ENCODE peak calls at places on chromosomes 11 and 22, in ten cellular contexts. One of them, this sample, is unnamed.

GRCh38 chr11:69913591-69914285 is 94.5 kb upstream of the FGF3 start:
- DNase-seq in Calu3: no peak
- DNase-seq in GM06990: no peak
- DNase-seq in HFF-Myc: no peak
- DNase-seq in pancreas: peak; percentile 50
- DNase-seq in progenitor cell of endocrine pancreas: no peak
- DNase-seq in mammary epithelial cell: no peak
- DNase-seq in fibroblast of villous mesenchyme: no peak
- DNase-seq in right atrium auricular region: no peak
- DNase-seq in fibroblast of pulmonary artery: no peak
- DNase-seq in this sample: no peak

GRCh38 chr11:64339754-64340408 is at the start of gene CCDC88B:
- DNase-seq in right atrium auricular region: no peak
- DNase-seq in progenitor cell of endocrine pancreas: no peak
- DNase-seq in fibroblast of villous mesenchyme: no peak
- DNase-seq in pancreas: no peak
- DNase-seq in GM06990: peak; percentile 83
- DNase-seq in mammary epithelial cell: no peak
- DNase-seq in HFF-Myc: no peak
- DNase-seq in fibroblast of pulmonary artery: no peak
- DNase-seq in Calu3: no peak
- DNase-seq in this sample: no peak

GRCh38 chr11:16925495-16926065 is 88.6 kb downstream of the PLEKHA7 start:
- DNase-seq in HFF-Myc: no peak
- DNase-seq in fibroblast of villous mesenchyme: peak; percentile 30
- DNase-seq in GM06990: peak; percentile 29
- DNase-seq in Calu3: peak; percentile 70
- DNase-seq in progenitor cell of endocrine pancreas: peak; percentile 48
- DNase-seq in mammary epithelial cell: peak; percentile 75
- DNase-seq in pancreas: peak; percentile 82
- DNase-seq in fibroblast of pulmonary artery: peak; percentile 25
- DNase-seq in right atrium auricular region: no peak
- DNase-seq in this sample: no peak

GRCh38 chr11:72924568-72925190 is 110.5 kb downstream of the ATG16L2 start:
- DNase-seq in fibroblast of pulmonary artery: peak; percentile 76
- DNase-seq in HFF-Myc: no peak
- DNase-seq in pancreas: no peak
- DNase-seq in mammary epithelial cell: peak; percentile 21
- DNase-seq in GM06990: no peak
- DNase-seq in fibroblast of villous mesenchyme: peak; percentile 72
- DNase-seq in progenitor cell of endocrine pancreas: no peak
- DNase-seq in right atrium auricular region: no peak
- DNase-seq in Calu3: no peak
- DNase-seq in this sample: peak; percentile 31

GRCh38 chr22:21936151-21936778 is 16.4 kb downstream of the PPM1F start:
- DNase-seq in fibroblast of villous mesenchyme: no peak
- DNase-seq in mammary epithelial cell: no peak
- DNase-seq in progenitor cell of endocrine pancreas: no peak
- DNase-seq in Calu3: no peak
- DNase-seq in right atrium auricular region: peak; percentile 70
- DNase-seq in fibroblast of pulmonary artery: no peak
- DNase-seq in pancreas: no peak
- DNase-seq in GM06990: no peak
- DNase-seq in HFF-Myc: no peak
- DNase-seq in this sample: no peak

GRCh38 chr22:50469377-50470305 is 5.2 kb downstream of the SBF1 start:
- DNase-seq in fibroblast of pulmonary artery: peak; percentile 15
- DNase-seq in fibroblast of villous mesenchyme: peak; percentile 31
- DNase-seq in pancreas: no peak
- DNase-seq in progenitor cell of endocrine pancreas: no peak
- DNase-seq in mammary epithelial cell: peak; percentile 84
- DNase-seq in GM06990: peak; percentile 94
- DNase-seq in Calu3: peak; percentile 94
- DNase-seq in right atrium auricular region: no peak
- DNase-seq in HFF-Myc: peak; percentile 25
- DNase-seq in this sample: no peak

GRCh38 chr11:106466441-106467190 is 389.2 kb downstream of the AASDHPPT start:
- DNase-seq in right atrium auricular region: no peak
- DNase-seq in HFF-Myc: no peak
- DNase-seq in mammary epithelial cell: no peak
- DNase-seq in Calu3: no peak
- DNase-seq in pancreas: no peak
- DNase-seq in progenitor cell of endocrine pancreas: no peak
- DNase-seq in fibroblast of pulmonary artery: peak; percentile 75
- DNase-seq in fibroblast of villous mesenchyme: peak; percentile 88
- DNase-seq in GM06990: no peak
- DNase-seq in this sample: peak; percentile 42

GRCh38 chr22:45316796-45317526 is 7.2 kb downstream of the FAM118A start:
- DNase-seq in progenitor cell of endocrine pancreas: no peak
- DNase-seq in fibroblast of pulmonary artery: no peak
- DNase-seq in Calu3: no peak
- DNase-seq in fibroblast of villous mesenchyme: peak; percentile 18
- DNase-seq in mammary epithelial cell: no peak
- DNase-seq in right atrium auricular region: no peak
- DNase-seq in pancreas: no peak
- DNase-seq in GM06990: no peak
- DNase-seq in HFF-Myc: no peak
- DNase-seq in this sample: no peak

GRCh38 chr11:17734418-17734911 is at the start of gene KCNC1:
- DNase-seq in HFF-Myc: no peak
- DNase-seq in right atrium auricular region: no peak
- DNase-seq in fibroblast of pulmonary artery: peak; percentile 33
- DNase-seq in progenitor cell of endocrine pancreas: peak; percentile 41
- DNase-seq in pancreas: peak; percentile 76
- DNase-seq in GM06990: no peak
- DNase-seq in Calu3: peak; percentile 37
- DNase-seq in fibroblast of villous mesenchyme: peak; percentile 30
- DNase-seq in mammary epithelial cell: no peak
- DNase-seq in this sample: no peak

GRCh38 chr22:37674951-37675929 is at the start of gene LGALS1:
- DNase-seq in GM06990: peak; percentile 86
- DNase-seq in fibroblast of villous mesenchyme: peak; percentile 99
- DNase-seq in mammary epithelial cell: peak; percentile 96
- DNase-seq in HFF-Myc: peak; percentile 93
- DNase-seq in progenitor cell of endocrine pancreas: no peak
- DNase-seq in right atrium auricular region: peak; percentile 98
- DNase-seq in pancreas: peak; percentile 94
- DNase-seq in fibroblast of pulmonary artery: peak; percentile 97
- DNase-seq in Calu3: peak; percentile 92
- DNase-seq in this sample: peak; percentile 98

GRCh38 chr11:27120211-27120610 is 79.6 kb downstream of the BBOX1 start:
- DNase-seq in progenitor cell of endocrine pancreas: no peak
- DNase-seq in right atrium auricular region: no peak
- DNase-seq in HFF-Myc: no peak
- DNase-seq in GM06990: no peak
- DNase-seq in fibroblast of villous mesenchyme: no peak
- DNase-seq in pancreas: no peak
- DNase-seq in mammary epithelial cell: peak; percentile 19
- DNase-seq in fibroblast of pulmonary artery: no peak
- DNase-seq in Calu3: no peak
- DNase-seq in this sample: peak; percentile 9

GRCh38 chr11:27119396-27119795 is 78.8 kb downstream of the BBOX1 start:
- DNase-seq in mammary epithelial cell: no peak
- DNase-seq in GM06990: no peak
- DNase-seq in HFF-Myc: no peak
- DNase-seq in Calu3: no peak
- DNase-seq in pancreas: no peak
- DNase-seq in fibroblast of villous mesenchyme: no peak
- DNase-seq in progenitor cell of endocrine pancreas: no peak
- DNase-seq in right atrium auricular region: no peak
- DNase-seq in fibroblast of pulmonary artery: no peak
- DNase-seq in this sample: no peak

DNA sequence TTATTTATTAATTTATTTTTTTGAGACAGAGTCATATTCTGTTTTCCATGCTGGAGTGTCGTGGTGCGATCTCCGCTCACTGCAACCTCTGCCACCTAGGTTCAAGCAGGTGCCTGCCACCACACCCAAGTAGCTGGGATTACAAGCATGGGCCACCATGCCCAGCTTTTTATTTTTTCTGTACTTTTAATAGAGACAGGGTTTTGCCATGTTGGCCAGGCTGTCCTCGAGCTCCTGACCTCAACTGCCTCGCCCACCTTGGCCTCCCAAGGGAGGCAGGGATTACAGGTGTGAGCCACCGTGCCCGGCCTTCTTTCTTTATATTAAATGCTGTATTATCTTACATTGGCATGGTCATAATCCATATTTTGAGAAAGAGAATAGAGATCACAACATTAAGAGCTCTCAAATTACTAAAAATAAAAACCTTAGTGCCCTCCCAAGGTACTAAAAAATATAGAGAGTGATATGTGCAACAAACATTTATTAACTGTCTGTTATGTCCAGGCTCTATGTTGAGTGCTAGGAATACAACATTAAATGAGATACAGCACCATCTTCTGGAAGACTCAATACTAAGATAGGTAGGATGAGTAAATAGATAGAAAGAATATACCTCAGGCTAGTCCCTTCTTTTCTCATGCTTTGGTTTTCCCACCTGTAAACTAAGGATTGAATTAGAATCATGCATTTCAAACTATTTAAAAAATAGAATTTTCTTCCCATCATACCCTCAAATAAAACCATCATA is 84.1 kb downstream of the BBOX1 start:
- DNase-seq in fibroblast of villous mesenchyme: peak; percentile 57
- DNase-seq in right atrium auricular region: no peak
- DNase-seq in Calu3: no peak
- DNase-seq in fibroblast of pulmonary artery: peak; percentile 64
- DNase-seq in HFF-Myc: no peak
- DNase-seq in progenitor cell of endocrine pancreas: no peak
- DNase-seq in mammary epithelial cell: peak; percentile 29
- DNase-seq in pancreas: no peak
- DNase-seq in GM06990: no peak
- DNase-seq in this sample: peak; percentile 51
- TF ChIP-seq CTCF in fibroblast of villous mesenchyme: peak; percentile 37
- TF ChIP-seq CTCF in right atrium auricular region: peak; percentile 31
- TF ChIP-seq CTCF in Calu3: no peak
- TF ChIP-seq CTCF in fibroblast of pulmonary artery: peak; percentile 35
- TF ChIP-seq CTCF in HFF-Myc: peak; percentile 5
- TF ChIP-seq CTCF in progenitor cell of endocrine pancreas: no peak
- TF ChIP-seq CTCF in mammary epithelial cell: peak; percentile 47
- TF ChIP-seq CTCF in pancreas: no peak
- TF ChIP-seq CTCF in GM06990: peak; percentile 2
- TF ChIP-seq CTCF in this sample: peak; percentile 70

GRCh38 chr11:120945042-120945441 is 78.9 kb upstream of the TBCEL start:
- DNase-seq in GM06990: no peak
- DNase-seq in Calu3: no peak
- DNase-seq in fibroblast of pulmonary artery: no peak
- DNase-seq in pancreas: no peak
- DNase-seq in progenitor cell of endocrine pancreas: no peak
- DNase-seq in right atrium auricular region: no peak
- DNase-seq in fibroblast of villous mesenchyme: no peak
- DNase-seq in HFF-Myc: no peak
- DNase-seq in mammary epithelial cell: no peak
- DNase-seq in this sample: no peak
- TF ChIP-seq CTCF in GM06990: peak; percentile 34
- TF ChIP-seq CTCF in Calu3: no peak
- TF ChIP-seq CTCF in fibroblast of pulmonary artery: peak; percentile 19
- TF ChIP-seq CTCF in pancreas: no peak
- TF ChIP-seq CTCF in progenitor cell of endocrine pancreas: no peak
- TF ChIP-seq CTCF in right atrium auricular region: no peak
- TF ChIP-seq CTCF in fibroblast of villous mesenchyme: peak; percentile 28
- TF ChIP-seq CTCF in HFF-Myc: peak; percentile 32
- TF ChIP-seq CTCF in mammary epithelial cell: peak; percentile 33
- TF ChIP-seq CTCF in this sample: peak; percentile 43

GRCh38 chr11:13699870-13700269 is 31.4 kb downstream of the FAR1 start:
- DNase-seq in fibroblast of pulmonary artery: no peak
- DNase-seq in right atrium auricular region: no peak
- DNase-seq in fibroblast of villous mesenchyme: no peak
- DNase-seq in GM06990: no peak
- DNase-seq in HFF-Myc: no peak
- DNase-seq in Calu3: no peak
- DNase-seq in progenitor cell of endocrine pancreas: no peak
- DNase-seq in pancreas: no peak
- DNase-seq in mammary epithelial cell: no peak
- DNase-seq in this sample: no peak

GRCh38 chr11:13702071-13702470 is 33.6 kb downstream of the FAR1 start:
- DNase-seq in mammary epithelial cell: no peak
- DNase-seq in progenitor cell of endocrine pancreas: no peak
- DNase-seq in right atrium auricular region: no peak
- DNase-seq in fibroblast of pulmonary artery: no peak
- DNase-seq in fibroblast of villous mesenchyme: no peak
- DNase-seq in GM06990: no peak
- DNase-seq in pancreas: no peak
- DNase-seq in HFF-Myc: no peak
- DNase-seq in Calu3: no peak
- DNase-seq in this sample: no peak

GRCh38 chr11:13699041-13699440 is 30.6 kb downstream of the FAR1 start:
- DNase-seq in pancreas: no peak
- DNase-seq in Calu3: no peak
- DNase-seq in progenitor cell of endocrine pancreas: no peak
- DNase-seq in GM06990: no peak
- DNase-seq in mammary epithelial cell: no peak
- DNase-seq in right atrium auricular region: no peak
- DNase-seq in fibroblast of villous mesenchyme: no peak
- DNase-seq in HFF-Myc: no peak
- DNase-seq in fibroblast of pulmonary artery: no peak
- DNase-seq in this sample: no peak

GRCh38 chr11:13698147-13698546 is 29.7 kb downstream of the FAR1 start:
- DNase-seq in progenitor cell of endocrine pancreas: no peak
- DNase-seq in Calu3: no peak
- DNase-seq in mammary epithelial cell: no peak
- DNase-seq in fibroblast of pulmonary artery: no peak
- DNase-seq in right atrium auricular region: no peak
- DNase-seq in GM06990: no peak
- DNase-seq in fibroblast of villous mesenchyme: no peak
- DNase-seq in pancreas: no peak
- DNase-seq in HFF-Myc: no peak
- DNase-seq in this sample: no peak

DNA sequence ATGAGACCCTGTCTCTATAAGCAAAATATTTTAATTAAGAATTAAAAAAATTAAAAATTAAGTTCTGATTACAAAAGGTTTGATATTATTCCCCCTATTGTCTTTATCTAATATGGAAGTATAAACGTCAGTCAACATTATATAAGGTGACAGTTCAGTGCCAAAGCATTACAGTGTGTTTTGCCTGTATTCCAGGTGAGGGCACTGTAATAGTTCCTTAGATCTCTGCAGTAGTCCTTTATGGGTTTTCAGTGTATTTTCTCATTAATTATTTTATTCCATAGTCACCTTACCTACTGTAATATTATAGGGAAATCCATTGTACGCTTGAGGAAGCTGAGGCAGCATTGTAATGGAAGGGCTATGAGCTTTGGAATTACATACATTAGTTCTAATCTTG is 33.0 kb downstream of the FAR1 start:
- DNase-seq in pancreas: no peak
- DNase-seq in right atrium auricular region: no peak
- DNase-seq in fibroblast of villous mesenchyme: no peak
- DNase-seq in fibroblast of pulmonary artery: no peak
- DNase-seq in progenitor cell of endocrine pancreas: no peak
- DNase-seq in mammary epithelial cell: no peak
- DNase-seq in GM06990: no peak
- DNase-seq in HFF-Myc: no peak
- DNase-seq in Calu3: no peak
- DNase-seq in this sample: no peak
- TF ChIP-seq CTCF in pancreas: no peak
- TF ChIP-seq CTCF in right atrium auricular region: no peak
- TF ChIP-seq CTCF in fibroblast of villous mesenchyme: no peak
- TF ChIP-seq CTCF in fibroblast of pulmonary artery: no peak
- TF ChIP-seq CTCF in progenitor cell of endocrine pancreas: no peak
- TF ChIP-seq CTCF in mammary epithelial cell: no peak
- TF ChIP-seq CTCF in GM06990: no peak
- TF ChIP-seq CTCF in HFF-Myc: no peak
- TF ChIP-seq CTCF in Calu3: no peak
- TF ChIP-seq CTCF in this sample: no peak

GRCh38 chr11:110571286-110571685 is 141.0 kb downstream of the ARHGAP20 start:
- DNase-seq in progenitor cell of endocrine pancreas: no peak
- DNase-seq in Calu3: no peak
- DNase-seq in pancreas: no peak
- DNase-seq in fibroblast of pulmonary artery: no peak
- DNase-seq in right atrium auricular region: no peak
- DNase-seq in mammary epithelial cell: no peak
- DNase-seq in fibroblast of villous mesenchyme: peak; percentile 83
- DNase-seq in HFF-Myc: no peak
- DNase-seq in GM06990: no peak
- DNase-seq in this sample: no peak
- TF ChIP-seq CTCF in progenitor cell of endocrine pancreas: no peak
- TF ChIP-seq CTCF in Calu3: no peak
- TF ChIP-seq CTCF in pancreas: no peak
- TF ChIP-seq CTCF in fibroblast of pulmonary artery: no peak
- TF ChIP-seq CTCF in right atrium auricular region: no peak
- TF ChIP-seq CTCF in mammary epithelial cell: no peak
- TF ChIP-seq CTCF in fibroblast of villous mesenchyme: no peak
- TF ChIP-seq CTCF in HFF-Myc: no peak
- TF ChIP-seq CTCF in GM06990: no peak
- TF ChIP-seq CTCF in this sample: no peak

This sample was measured in HFFc6.